ENCODE peak calls at places on chromosomes 12 and 14, in six cellular contexts. A is cardiac fibroblast, Z is psoas muscle, G is A549, Y is kidney epithelial cell, R is GM12865. Q is an unnamed sample.

GRCh38 chr12:132493482-132494178 is 3.7 kb downstream of the FBRSL1 start:
- DNase-seq in G (no peak), Y (no peak), R (no peak), A (no peak), Z (no peak), Q (no peak)

GRCh38 chr12:94571556-94571955 is 78.8 kb downstream of the TMCC3 start:
- DNase-seq in R (no peak), A (peak; percentile 88), Z (no peak), G (peak; percentile 11), Y (peak; percentile 64), Q (peak; percentile 78)

GRCh38 chr14:92439551-92440344 is 73.8 kb upstream of the RIN3 start:
- DNase-seq in G (no peak), A (no peak), Y (no peak), R (peak; percentile 54), Z (no peak), Q (no peak)

GRCh38 chr12:5267603-5268423 is 164.1 kb upstream of the NTF3 start:
- DNase-seq in G (no peak), Y (no peak), R (no peak), Z (no peak), A (no peak), Q (no peak)

GRCh38 chr12:124381454-124382207 is 86.7 kb downstream of the RFLNA start:
- DNase-seq in R (no peak), Z (peak; percentile 96), Y (no peak), A (peak; percentile 91), G (peak; percentile 71), Q (peak; percentile 93)

GRCh38 chr14:92780444-92780843 is 13.7 kb upstream of the GOLGA5 start:
- DNase-seq in R (no peak), Y (no peak), A (peak; percentile 73), Z (no peak), G (no peak), Q (peak; percentile 33)

GRCh38 chr12:31890295-31891285 is 68.6 kb upstream of the RESF1 start:
- DNase-seq in Y (no peak), Z (no peak), A (no peak), G (no peak), R (peak; percentile 76), Q (peak; percentile 84)

GRCh38 chr12:48069253-48069652 is 36.6 kb downstream of the SENP1 start:
- DNase-seq in Y (no peak), G (no peak), Z (no peak), R (no peak), A (peak; percentile 63), Q (no peak)

GRCh38 chr12:124392991-124393790 is 98.3 kb downstream of the RFLNA start:
- DNase-seq in G (no peak), Z (peak; percentile 96), Y (no peak), A (peak; percentile 81), R (no peak), Q (peak; percentile 93)

GRCh38 chr12:19483727-19484126 is 44.4 kb downstream of the AEBP2 start:
- DNase-seq in G (no peak), Z (no peak), Y (no peak), R (no peak), A (peak; percentile 63), Q (no peak)

GRCh38 chr12:59372971-59373370 is 222.9 kb upstream of the SLC16A7 start:
- DNase-seq in A (peak; percentile 23), Y (no peak), G (no peak), R (peak; percentile 13), Z (no peak), Q (peak; percentile 5)

GRCh38 chr12:79055926-79056674 is 191.5 kb downstream of the SYT1 start:
- DNase-seq in Y (no peak), G (peak; percentile 6), R (no peak), A (peak; percentile 87), Z (no peak), Q (peak; percentile 18)

GRCh38 chr12:83575326-83575725 is 888.6 kb downstream of the TMTC2 start:
- DNase-seq in A (no peak), Y (no peak), R (no peak), Z (no peak), G (no peak), Q (no peak)

GRCh38 chr12:113788020-113788856 is 177.9 kb downstream of the RBM19 start:
- DNase-seq in Y (no peak), A (peak; percentile 73), Z (no peak), R (no peak), G (no peak), Q (peak; percentile 23)

GRCh38 chr14:92540472-92541048 is 27.0 kb downstream of the RIN3 start:
- DNase-seq in A (peak; percentile 100), Y (peak; percentile 92), R (peak; percentile 32), G (peak; percentile 77), Z (peak; percentile 92), Q (peak; percentile 98)

GRCh38 chr12:14885718-14886201 is at the start of gene MGP:
- DNase-seq in R (no peak), A (peak; percentile 51), Z (peak; percentile 67), Y (no peak), G (no peak), Q (peak; percentile 69)

GRCh38 chr12:1851126-1851791 is 30.9 kb downstream of the LRTM2 start:
- DNase-seq in Z (no peak), A (peak; percentile 76), G (no peak), R (no peak), Y (no peak), Q (peak; percentile 38)

GRCh38 chr12:67928621-67929369 is 60.5 kb upstream of the IFNG-AS1 start:
- DNase-seq in Z (no peak), R (no peak), Y (no peak), A (peak; percentile 10), G (no peak), Q (no peak)

GRCh38 chr14:104821229-104821945 is 20.5 kb downstream of the ZBTB42 start:
- DNase-seq in A (no peak), Z (no peak), G (no peak), Y (no peak), R (no peak), Q (peak; percentile 12)

GRCh38 chr14:61668267-61668666 is 27.0 kb upstream of the HIF1A start:
- DNase-seq in R (no peak), A (no peak), G (peak; percentile 31), Y (no peak), Z (no peak), Q (no peak)

GRCh38 chr12:54028324-54029201 is at the start of gene HOXC6:
- DNase-seq in A (peak; percentile 7), G (peak; percentile 90), Y (no peak), Z (peak; percentile 70), R (no peak), Q (peak; percentile 78)
- H3K4me3 ChIP-seq in A (no peak within 1 kb of the TSS), G (peak within 1 kb of the TSS; percentile 52), Y (peak within 1 kb of the TSS; percentile 22), Z (peak within 1 kb of the TSS; percentile 77), R (peak within 1 kb of the TSS; percentile 35), Q (peak within 1 kb of the TSS; percentile 40)

DNA sequence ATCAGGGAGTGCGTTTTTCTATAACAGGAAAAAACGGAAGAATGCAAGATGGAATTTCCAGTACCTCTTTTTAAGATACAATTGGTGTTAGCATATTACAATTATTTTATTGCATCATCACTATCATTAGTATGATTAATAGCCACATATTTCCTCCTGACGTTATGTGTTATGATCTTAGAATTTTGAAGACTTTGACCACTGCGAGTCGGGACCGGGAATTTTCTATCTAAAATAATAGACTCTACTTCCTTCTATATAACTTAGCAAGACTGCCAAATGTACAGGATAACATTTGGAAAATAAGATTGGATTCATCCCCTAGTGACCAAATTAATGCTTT is 717 bp upstream of the SAV1 start:
- DNase-seq in G (no peak), Y (no peak), A (no peak), R (no peak), Z (no peak), Q (no peak)
- H3K4me3 ChIP-seq in G (peak overlapping the region; percentile 74), Y (peak overlapping the region; percentile 67), A (peak overlapping the region; percentile 79), R (peak overlapping the region; percentile 60), Z (peak overlapping the region; percentile 87), Q (peak overlapping the region; percentile 91)

GRCh38 chr12:57611116-57611809 is at the start of gene ARHGEF25:
- DNase-seq in Y (no peak), Z (peak; percentile 82), R (no peak), G (peak; percentile 84), A (peak; percentile 27), Q (peak; percentile 47)

GRCh38 chr12:57613427-57614109 is 2.3 kb downstream of the ARHGEF25 start:
- DNase-seq in Z (peak; percentile 43), A (no peak), R (no peak), G (no peak), Y (no peak), Q (no peak)

GRCh38 chr12:57610553-57611115 is 601 bp upstream of the ARHGEF25 start:
- DNase-seq in Z (peak; percentile 62), Y (no peak), A (no peak), R (no peak), G (no peak), Q (no peak)

GRCh38 chr12:57612711-57613426 is 1.6 kb downstream of the ARHGEF25 start:
- DNase-seq in A (no peak), Z (peak; percentile 40), R (no peak), Y (no peak), G (no peak), Q (no peak)

DNA sequence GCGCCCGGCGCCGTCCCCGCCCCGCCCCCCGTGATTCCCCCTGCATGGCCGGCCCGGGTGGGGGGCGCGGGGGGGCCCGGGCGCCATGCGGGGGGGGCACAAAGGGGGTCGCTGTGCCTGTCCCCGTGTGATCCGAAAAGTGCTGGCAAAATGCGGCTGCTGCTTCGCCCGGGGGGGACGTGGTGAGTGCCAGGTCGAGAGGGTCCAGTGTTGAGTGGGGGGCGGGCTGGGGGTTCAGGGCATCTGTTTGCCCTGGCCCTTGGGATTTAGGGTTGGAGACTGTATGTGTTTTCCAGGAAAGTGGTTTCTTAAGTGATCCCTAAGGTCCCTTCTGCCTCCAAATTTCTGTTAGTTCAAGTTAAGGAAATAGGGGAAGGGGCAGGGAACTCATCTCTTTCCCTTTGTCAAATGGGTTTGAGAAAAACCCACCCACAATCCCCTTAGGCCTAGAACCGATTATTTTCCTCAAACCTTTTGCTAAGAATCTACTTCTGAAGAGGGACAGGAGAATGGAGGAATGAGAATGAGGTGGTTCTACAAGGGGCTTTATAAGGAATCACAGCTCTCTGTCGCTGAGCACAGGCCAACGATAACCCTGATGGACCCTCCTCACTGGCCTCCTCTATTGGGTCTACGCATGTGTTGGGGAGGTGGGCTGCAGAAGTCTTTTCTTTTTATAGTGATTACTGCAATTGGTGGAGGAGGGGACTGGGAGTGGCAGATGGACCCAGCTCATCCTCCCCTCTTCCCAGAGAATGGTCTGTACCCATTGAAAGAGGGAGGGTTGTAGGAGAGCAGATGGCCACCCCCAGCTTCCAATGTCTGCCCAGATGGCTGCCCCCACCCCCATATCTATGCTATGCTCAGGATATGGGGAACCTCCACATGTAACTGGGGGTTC is 825 bp downstream of the ARHGEF25 start:
- DNase-seq in Z (peak; percentile 52), Y (no peak), R (no peak), A (no peak), G (no peak), Q (no peak)
- H3K4me3 ChIP-seq in Z (peak overlapping the region; percentile 70), Y (peak overlapping the region; percentile 61), R (no peak overlapping the region), A (peak overlapping the region; percentile 57), G (peak overlapping the region; percentile 61), Q (peak overlapping the region; percentile 74)

GRCh38 chr12:11555743-11556625 is 93.5 kb upstream of the ETV6 start:
- DNase-seq in R (no peak), Z (no peak), G (no peak), A (no peak), Y (no peak), Q (peak; percentile 8)
- H3K4me3 ChIP-seq in R (no peak overlapping the region), Z (no peak overlapping the region), G (no peak overlapping the region), A (no peak overlapping the region), Y (no peak overlapping the region), Q (no peak overlapping the region)

DNA sequence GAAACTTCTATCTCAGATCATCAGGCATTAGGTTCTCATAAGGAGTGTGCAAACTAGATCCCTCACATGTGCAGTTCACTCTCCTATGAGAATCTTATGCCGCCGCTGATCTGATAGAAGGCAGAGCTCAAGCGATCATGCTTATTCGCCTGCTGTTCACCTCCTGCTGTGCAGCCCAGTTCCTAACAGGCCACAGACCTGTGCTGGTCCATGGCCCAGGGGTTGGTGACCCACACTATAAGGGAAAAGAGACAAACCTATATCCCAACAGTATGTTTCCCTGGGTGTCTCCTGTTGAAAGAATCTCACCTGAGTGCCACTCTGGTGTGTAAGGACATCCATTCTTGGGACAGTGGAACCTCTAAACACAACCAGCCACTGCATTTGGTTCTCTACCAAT is 186.3 kb downstream of the RIMBP2 start:
- DNase-seq in A (no peak), G (no peak), Y (no peak), Z (no peak), R (no peak), Q (no peak)
- H3K4me3 ChIP-seq in A (no peak overlapping the region), G (no peak overlapping the region), Y (no peak overlapping the region), Z (no peak overlapping the region), R (no peak overlapping the region), Q (no peak overlapping the region)

Q was measured in fibroblast of villous mesenchyme.